ENCODE peak calls at places on chromosome X, in six cellular contexts. A is fibroblast of lung, Y is astrocyte, G is DND-41, K is H9, P is K562. J is an unnamed sample.

GRCh38 chrX:153880440-153880815 is 5.5 kb downstream of the L1CAM start:
- DNase-seq in A (no peak), Y (no peak), G (no peak), K (no peak), P (no peak), J (no peak)

GRCh38 chrX:136028383-136028984 is 43.2 kb downstream of the SLC9A6 start:
- DNase-seq in A (peak), Y (peak), G (no peak), K (no peak), P (peak), J (peak)

GRCh38 chrX:14039344-14039743 is 9.7 kb upstream of the GEMIN8 start:
- DNase-seq in A (peak), Y (no peak), G (peak), K (no peak), P (peak), J (peak)

GRCh38 chrX:46653482-46653881 is 79.9 kb downstream of the CHST7 start:
- DNase-seq in A (no peak), Y (no peak), G (peak), K (peak), P (peak), J (peak)

GRCh38 chrX:31397119-31397518 is 325.3 kb upstream of the FTHL17 start:
- DNase-seq in A (peak), Y (peak), G (no peak), K (no peak), P (no peak), J (no peak)

GRCh38 chrX:35842657-35843056 is 44.5 kb downstream of the MAGEB16 start:
- DNase-seq in A (no peak), Y (no peak), G (peak), K (no peak), P (no peak), J (no peak)

GRCh38 chrX:72094894-72095293 is 36.8 kb downstream of the RTL5 start:
- DNase-seq in A (peak), Y (peak), G (peak), K (no peak), P (peak), J (peak)

GRCh38 chrX:46630141-46630540 is 56.6 kb downstream of the CHST7 start:
- DNase-seq in A (peak), Y (peak), G (no peak), K (no peak), P (no peak), J (no peak)

GRCh38 chrX:132426695-132427281 is 62.0 kb downstream of the MBNL3 start:
- DNase-seq in A (peak), Y (peak), G (no peak), K (no peak), P (no peak), J (no peak)

GRCh38 chrX:133674726-133675470 is 259.6 kb upstream of the GPC4 start:
- DNase-seq in A (no peak), Y (no peak), G (no peak), K (peak), P (no peak), J (no peak)

GRCh38 chrX:45714864-45715263 is 514.2 kb upstream of the DIPK2B start:
- DNase-seq in A (peak), Y (peak), G (no peak), K (no peak), P (no peak), J (no peak)

GRCh38 chrX:63428348-63428747 is 77.2 kb upstream of the SPIN4 start:
- DNase-seq in A (peak), Y (peak), G (no peak), K (no peak), P (no peak), J (no peak)

GRCh38 chrX:123818243-123818642 is 41.6 kb upstream of the XIAP start:
- DNase-seq in A (peak), Y (peak), G (no peak), K (no peak), P (no peak), J (no peak)

GRCh38 chrX:140918398-140919043 is 83.9 kb upstream of the SPANXB1 start:
- DNase-seq in A (peak), Y (peak), G (peak), K (peak), P (peak), J (peak)

DNA sequence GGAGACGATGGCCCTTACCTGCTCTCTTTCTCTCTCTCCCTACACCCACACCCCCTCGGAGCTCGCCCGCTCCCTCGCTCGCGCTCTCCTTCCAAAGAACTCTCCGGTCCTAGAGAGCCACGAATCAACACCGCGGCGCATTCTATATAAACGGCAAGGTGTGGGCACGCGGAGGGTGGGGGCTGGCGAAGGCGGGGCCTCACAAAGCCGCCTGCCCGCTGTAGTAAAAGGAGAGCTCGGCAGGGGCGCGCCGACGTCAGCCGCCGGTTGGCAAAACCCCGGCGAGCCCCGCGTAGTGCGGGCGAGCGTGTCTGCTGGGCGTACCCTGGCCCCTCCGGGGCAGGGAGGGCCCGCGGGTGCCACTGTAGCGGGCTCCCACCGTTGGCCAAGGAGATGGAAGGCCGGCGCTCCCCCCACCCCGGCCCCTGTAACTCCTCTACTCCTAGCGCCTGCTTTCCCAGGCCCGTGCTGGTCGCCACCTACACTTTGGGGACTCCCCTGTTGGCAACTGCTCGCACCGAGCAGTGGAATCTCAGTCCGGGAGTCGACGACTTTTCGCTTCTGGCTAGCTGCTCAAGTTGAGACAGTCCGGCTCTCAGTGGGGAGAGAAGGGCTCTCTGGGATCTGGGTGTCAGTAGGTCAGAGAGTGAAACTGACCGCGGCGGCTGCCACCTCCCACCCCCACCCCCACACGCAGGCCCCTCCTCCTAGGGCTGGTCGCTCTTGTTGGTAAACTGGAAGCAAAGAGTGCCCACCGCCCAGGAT is 325.5 kb upstream of the F9 start:
- DNase-seq in A (peak), Y (peak), G (no peak), K (peak), P (peak), J (no peak)
- H3K9ac ChIP-seq in A (peak), Y (peak), G (no peak), K (peak), P (peak), J (no peak)

GRCh38 chrX:68994883-68995255 is 166.0 kb downstream of the EFNB1 start:
- DNase-seq in A (no peak), Y (no peak), G (no peak), K (no peak), P (no peak), J (no peak)
- H3K27ac ChIP-seq in A (no peak), Y (no peak), G (no peak), K (no peak), P (no peak), J (no peak)

DNA sequence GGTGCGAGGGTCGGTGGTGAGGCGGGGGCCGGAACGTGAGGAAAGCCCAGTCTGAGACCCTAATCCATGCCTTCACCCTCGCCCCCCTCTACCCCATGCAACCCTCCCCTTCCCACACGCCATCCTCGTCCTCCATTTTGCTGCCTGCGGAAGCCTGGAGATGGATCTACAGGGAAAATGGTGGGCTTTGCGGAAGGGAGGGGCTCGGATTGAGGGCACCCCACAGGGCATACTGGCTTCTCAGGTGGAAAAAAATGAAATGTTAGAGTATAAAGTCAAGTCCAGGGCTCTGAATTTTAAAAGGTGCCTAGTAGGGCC is 819 bp downstream of the BEX4 start:
- DNase-seq in A (no peak), Y (no peak), G (no peak), K (no peak), P (peak), J (no peak)
- H3K9ac ChIP-seq in A (no peak), Y (peak), G (peak), K (peak), P (peak), J (no peak)

GRCh38 chrX:22399793-22400192 is 127.1 kb downstream of the CBLL2 start:
- DNase-seq in A (peak), Y (peak), G (no peak), K (no peak), P (no peak), J (no peak)
- H3K27ac ChIP-seq in A (no peak), Y (peak), G (no peak), K (no peak), P (no peak), J (no peak)

GRCh38 chrX:41293269-41293668 is 40.7 kb upstream of the DDX3X start:
- DNase-seq in A (no peak), Y (no peak), G (no peak), K (peak), P (no peak), J (peak)

GRCh38 chrX:41291309-41291708 is 42.7 kb upstream of the DDX3X start:
- DNase-seq in A (no peak), Y (no peak), G (no peak), K (peak), P (no peak), J (no peak)
- H3K9ac ChIP-seq in A (no peak), Y (no peak), G (no peak), K (no peak), P (no peak), J (no peak)

GRCh38 chrX:10174810-10175209 is 18.0 kb downstream of the CLCN4 start:
- DNase-seq in A (peak), Y (no peak), G (no peak), K (no peak), P (no peak), J (no peak)

GRCh38 chrX:10175317-10175871 is 18.6 kb downstream of the CLCN4 start:
- DNase-seq in A (peak), Y (peak), G (no peak), K (no peak), P (peak), J (no peak)

GRCh38 chrX:10172867-10173266 is 16.1 kb downstream of the CLCN4 start:
- DNase-seq in A (peak), Y (no peak), G (no peak), K (no peak), P (no peak), J (no peak)

GRCh38 chrX:10173331-10173900 is 16.6 kb downstream of the CLCN4 start:
- DNase-seq in A (peak), Y (peak), G (no peak), K (peak), P (peak), J (no peak)

GRCh38 chrX:10174051-10174450 is 17.3 kb downstream of the CLCN4 start:
- DNase-seq in A (no peak), Y (no peak), G (no peak), K (no peak), P (no peak), J (no peak)
- H3K27ac ChIP-seq in A (no peak), Y (peak), G (no peak), K (no peak), P (peak), J (no peak)

DNA sequence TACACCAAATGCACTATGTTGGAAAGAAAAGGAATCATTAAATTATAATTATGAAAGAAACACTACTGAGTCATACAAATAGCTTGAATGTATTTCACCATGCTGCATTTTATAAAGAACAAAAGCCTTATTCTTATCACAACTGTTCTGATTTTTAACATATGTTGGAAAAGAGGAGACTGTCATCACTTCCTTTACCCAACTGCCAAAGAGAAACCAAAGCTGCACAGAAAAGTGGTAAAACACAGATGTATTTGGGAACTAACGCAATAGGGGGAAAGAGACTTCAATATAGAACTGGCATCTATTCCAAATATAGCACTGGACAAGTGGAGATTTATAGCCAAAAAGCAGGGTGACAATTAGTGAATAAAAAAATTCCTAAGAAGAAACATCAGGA is 181.0 kb downstream of the SPANXN3 start:
- DNase-seq in A (no peak), Y (no peak), G (no peak), K (no peak), P (no peak), J (no peak)
- H3K9ac ChIP-seq in A (no peak), Y (no peak), G (no peak), K (no peak), P (no peak), J (no peak)

DNA sequence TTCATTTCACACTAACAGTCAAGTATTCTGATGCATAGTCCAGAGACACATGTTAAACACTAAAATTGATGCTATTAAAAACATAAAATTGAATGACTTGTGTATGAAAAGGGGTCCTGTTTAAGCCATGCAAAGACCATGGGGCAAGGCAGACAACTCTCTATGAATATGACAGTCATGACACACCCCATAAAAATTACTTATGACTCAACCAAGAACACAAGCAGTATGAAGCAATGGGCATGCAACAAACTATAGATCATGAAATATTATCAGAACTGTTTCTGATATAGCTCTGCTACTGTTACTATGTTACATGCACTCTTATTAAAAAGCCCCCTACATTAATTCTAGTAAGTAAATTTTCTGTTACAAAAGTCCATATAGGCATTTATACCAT is 57.5 kb upstream of the ZCCHC13 start:
- DNase-seq in A (peak), Y (no peak), G (no peak), K (no peak), P (no peak), J (no peak)
- H3K27ac ChIP-seq in A (no peak), Y (no peak), G (no peak), K (no peak), P (no peak), J (no peak)

DNA sequence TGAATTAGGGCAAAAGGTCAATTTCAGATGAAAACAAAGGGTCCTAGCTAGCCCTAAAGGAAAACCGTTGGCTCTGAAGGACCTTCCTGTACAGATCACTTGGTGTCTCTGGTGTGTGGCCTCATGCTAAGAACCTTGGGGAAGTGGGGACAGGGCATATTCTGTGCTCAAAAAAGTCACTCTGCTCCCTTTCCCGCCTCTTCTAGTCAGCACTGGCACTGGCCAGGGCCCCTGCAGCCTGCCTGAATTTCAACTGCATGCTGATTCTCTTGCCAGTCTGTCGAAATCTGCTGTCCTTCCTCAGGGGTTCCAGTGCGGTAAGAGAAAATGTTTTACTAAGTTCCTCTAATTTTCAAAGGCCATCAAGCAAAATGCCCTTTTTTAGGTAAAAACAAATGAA is 3.4 kb downstream of the CYBB start:
- DNase-seq in A (no peak), Y (no peak), G (no peak), K (no peak), P (no peak), J (no peak)
- H3K9ac ChIP-seq in A (no peak), Y (no peak), G (no peak), K (no peak), P (no peak), J (no peak)

J was measured in Karpas-422.